ENCODE peak calls at places on chromosomes 7 and 10, in six cellular contexts. P is lung; Q is fibroblast of pulmonary artery; V is effector memory CD8-positive, alpha-beta T cell; S is pons; T is activated T-helper 1 cell treated with anti-CD3 and anti-CD28 coated beads, Interleukin-2, amount 50 U/mL, for 16 hours. U is an unnamed sample.

GRCh38 chr7:101386558-101387199 is 24.0 kb downstream of the COL26A1 start:
- DNase-seq in P (no peak), Q (no peak), V (no peak), S (no peak), T (no peak), U (no peak)

GRCh38 chr10:44301781-44302400 is 83.0 kb downstream of the CXCL12 start:
- DNase-seq in P (no peak), Q (no peak), V (no peak), S (no peak), T (no peak), U (no peak)

GRCh38 chr7:73350311-73351068 is 22.5 kb downstream of the FKBP6 start:
- DNase-seq in P (no peak), Q (no peak), V (no peak), S (no peak), T (no peak), U (no peak)

GRCh38 chr10:83612050-83612449 is 527.3 kb upstream of the GHITM start:
- DNase-seq in P (no peak), Q (peak; percentile 73), V (no peak), S (no peak), T (no peak), U (no peak)

GRCh38 chr10:78798976-78799730 is 269.6 kb upstream of the ZMIZ1 start:
- DNase-seq in P (no peak), Q (no peak), V (no peak), S (no peak), T (no peak), U (no peak)

GRCh38 chr10:100632027-100632426 is 96.3 kb downstream of the HIF1AN start:
- DNase-seq in P (no peak), Q (no peak), V (no peak), S (no peak), T (no peak), U (no peak)

GRCh38 chr10:75612904-75613684 is 181.7 kb downstream of the LRMDA start:
- DNase-seq in P (no peak), Q (peak; percentile 65), V (no peak), S (peak; percentile 92), T (no peak), U (no peak)

GRCh38 chr10:17984056-17984455 is 32.3 kb downstream of the SLC39A12 start:
- DNase-seq in P (no peak), Q (peak; percentile 37), V (no peak), S (no peak), T (no peak), U (no peak)

GRCh38 chr10:108556176-108556575 is 1367.1 kb downstream of the XPNPEP1 start:
- DNase-seq in P (no peak), Q (peak; percentile 47), V (no peak), S (no peak), T (no peak), U (no peak)

GRCh38 chr7:70193514-70193913 is 595.2 kb downstream of the AUTS2 start:
- DNase-seq in P (no peak), Q (peak; percentile 8), V (no peak), S (peak; percentile 13), T (no peak), U (no peak)

GRCh38 chr7:143434660-143435059 is 8.6 kb upstream of the TAS2R60 start:
- DNase-seq in P (peak; percentile 32), Q (peak; percentile 64), V (no peak), S (no peak), T (no peak), U (no peak)

GRCh38 chr10:98563811-98564210 is 117.1 kb upstream of the HPS1 start:
- DNase-seq in P (no peak), Q (no peak), V (no peak), S (no peak), T (no peak), U (no peak)

GRCh38 chr7:104535841-104536240 is 207.4 kb downstream of the LHFPL3 start:
- DNase-seq in P (no peak), Q (no peak), V (no peak), S (no peak), T (no peak), U (no peak)

GRCh38 chr7:27193335-27194001 is 6.4 kb downstream of the HOXA13 start:
- DNase-seq in P (no peak), Q (no peak), V (no peak), S (no peak), T (no peak), U (no peak)

GRCh38 chr7:112414855-112415490 is 35.3 kb upstream of the IFRD1 start:
- DNase-seq in P (no peak), Q (peak; percentile 68), V (no peak), S (peak; percentile 73), T (no peak), U (no peak)

GRCh38 chr7:50869108-50869716 is 86.5 kb upstream of the GRB10 start:
- DNase-seq in P (no peak), Q (peak; percentile 90), V (no peak), S (peak; percentile 89), T (no peak), U (no peak)

GRCh38 chr7:101983147-101983811 is 165.9 kb downstream of the CUX1 start:
- DNase-seq in P (no peak), Q (no peak), V (no peak), S (no peak), T (no peak), U (no peak)

GRCh38 chr7:149783386-149784250 is 10.2 kb upstream of the ZNF467 start:
- DNase-seq in P (no peak), Q (no peak), V (no peak), S (peak; percentile 87), T (no peak), U (no peak)

GRCh38 chr10:3178070-3178469 is 5.5 kb upstream of the PITRM1 start:
- DNase-seq in P (no peak), Q (no peak), V (no peak), S (no peak), T (no peak), U (no peak)

GRCh38 chr7:94949532-94949931 is 42.1 kb downstream of the PPP1R9A start:
- DNase-seq in P (no peak), Q (no peak), V (no peak), S (no peak), T (no peak), U (no peak)

GRCh38 chr7:32914186-32914585 is 22.6 kb upstream of the KBTBD2 start:
- DNase-seq in P (no peak), Q (no peak), V (no peak), S (no peak), T (no peak), U (no peak)

GRCh38 chr10:72320676-72321247 is 34.0 kb downstream of the DNAJB12 start:
- DNase-seq in P (peak; percentile 72), Q (peak; percentile 98), V (no peak), S (no peak), T (peak; percentile 57), U (no peak)

GRCh38 chr7:102836206-102836938 is 76.4 kb upstream of the LRRC17 start:
- DNase-seq in P (no peak), Q (peak; percentile 92), V (no peak), S (no peak), T (no peak), U (no peak)

GRCh38 chr10:9615179-9615578 is 1402.5 kb upstream of the CELF2 start:
- DNase-seq in P (no peak), Q (no peak), V (no peak), S (no peak), T (no peak), U (no peak)

GRCh38 chr10:75235375-75236177 is at the start of gene COMTD1:
- DNase-seq in P (peak; percentile 94), Q (peak; percentile 88), V (peak; percentile 97), S (peak; percentile 79), T (peak; percentile 88), U (peak; percentile 89)

GRCh38 chr10:129848571-129849451 is 115.3 kb downstream of the EBF3 start:
- DNase-seq in P (no peak), Q (no peak), V (no peak), S (no peak), T (no peak), U (no peak)

GRCh38 chr10:86635402-86635801 is 18.9 kb upstream of the OPN4 start:
- DNase-seq in P (no peak), Q (peak; percentile 63), V (no peak), S (no peak), T (no peak), U (no peak)

GRCh38 chr7:84105582-84105981 is 89.0 kb downstream of the SEMA3A start:
- DNase-seq in P (no peak), Q (peak; percentile 42), V (no peak), S (no peak), T (no peak), U (no peak)

GRCh38 chr10:69968830-69969229 is 83.8 kb upstream of the MACROH2A2 start:
- DNase-seq in P (no peak), Q (peak; percentile 12), V (no peak), S (peak; percentile 58), T (no peak), U (no peak)

GRCh38 chr7:29945259-29945809 is 44.3 kb downstream of the SCRN1 start:
- DNase-seq in P (no peak), Q (no peak), V (no peak), S (no peak), T (no peak), U (no peak)

GRCh38 chr10:12350167-12350872 is 973 bp downstream of the CAMK1D start:
- DNase-seq in P (peak; percentile 38), Q (peak; percentile 24), V (peak; percentile 50), S (peak; percentile 40), T (peak; percentile 28), U (peak; percentile 54)

GRCh38 chr10:58081353-58081752 is 186.3 kb downstream of the IPMK start:
- DNase-seq in P (no peak), Q (peak; percentile 3), V (no peak), S (no peak), T (no peak), U (no peak)

GRCh38 chr7:141097430-141097829 is 23.6 kb downstream of the TMEM178B start:
- DNase-seq in P (no peak), Q (peak; percentile 12), V (no peak), S (no peak), T (no peak), U (no peak)

GRCh38 chr7:149690688-149691446 is 82.5 kb downstream of the ZNF467 start:
- DNase-seq in P (no peak), Q (peak; percentile 76), V (no peak), S (no peak), T (no peak), U (no peak)

GRCh38 chr10:21334891-21335696 is 190.4 kb downstream of the SKIDA1 start:
- DNase-seq in P (peak; percentile 52), Q (peak; percentile 90), V (no peak), S (no peak), T (no peak), U (no peak)